ENCODE peak calls at places on chromosomes 6 and 20, in four cellular contexts. E is breast epithelium, N is AG04450, U is hepatocyte. T is an unnamed sample.

GRCh38 chr6:135995160-135995898 is 143.8 kb downstream of the PDE7B start:
- DNase-seq in E (no peak), N (peak), U (no peak), T (no peak)

GRCh38 chr6:6661684-6662083 is 73.2 kb downstream of the LY86 start:
- DNase-seq in E (peak), N (no peak), U (peak), T (no peak)

GRCh38 chr20:48818481-48818987 is 9.3 kb downstream of the PREX1 start:
- DNase-seq in E (no peak), N (no peak), U (no peak), T (no peak)

GRCh38 chr20:62143976-62144825 is 632 bp downstream of the SS18L1 start:
- DNase-seq in E (no peak), N (no peak), U (peak), T (peak)

GRCh38 chr6:13943943-13944342 is 19.2 kb downstream of the RNF182 start:
- DNase-seq in E (no peak), N (no peak), U (no peak), T (no peak)

GRCh38 chr20:60553095-60553494 is 594.9 kb downstream of the CDH26 start:
- DNase-seq in E (no peak), N (no peak), U (no peak), T (no peak)

GRCh38 chr6:3997144-3997770 is 81.7 kb downstream of the FAM217A start:
- DNase-seq in E (no peak), N (peak), U (no peak), T (no peak)

GRCh38 chr6:107110200-107110599 is 5.1 kb downstream of the BEND3 start:
- DNase-seq in E (no peak), N (no peak), U (no peak), T (no peak)

GRCh38 chr6:53410508-53411258 is 61.9 kb upstream of the ELOVL5 start:
- DNase-seq in E (no peak), N (no peak), U (peak), T (no peak)
- TF ChIP-seq CTCF in E (peak), N (peak), U (peak), T (no peak)

DNA sequence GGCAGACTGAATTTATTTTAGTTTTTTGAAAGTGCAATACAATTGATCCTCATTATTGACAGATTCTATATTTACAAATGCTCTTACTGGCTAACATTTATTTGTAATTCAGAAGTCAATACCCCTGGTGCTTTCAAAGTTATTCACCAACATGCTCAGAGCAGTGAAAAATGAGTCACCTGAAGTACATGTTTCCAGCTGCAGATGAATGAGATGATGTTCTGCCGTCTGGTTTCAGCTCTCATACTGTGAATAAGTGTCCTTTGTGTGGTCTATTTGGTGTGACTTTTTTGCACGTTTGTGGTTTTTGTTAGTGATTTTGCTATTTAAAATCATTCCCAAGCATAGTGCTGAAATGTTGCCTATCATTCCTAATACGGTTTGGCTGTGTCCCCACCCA is 22.3 kb upstream of the EYA4 start:
- DNase-seq in E (no peak), N (no peak), U (no peak), T (no peak)
- TF ChIP-seq CTCF in E (no peak), N (no peak), U (no peak), T (no peak)

DNA sequence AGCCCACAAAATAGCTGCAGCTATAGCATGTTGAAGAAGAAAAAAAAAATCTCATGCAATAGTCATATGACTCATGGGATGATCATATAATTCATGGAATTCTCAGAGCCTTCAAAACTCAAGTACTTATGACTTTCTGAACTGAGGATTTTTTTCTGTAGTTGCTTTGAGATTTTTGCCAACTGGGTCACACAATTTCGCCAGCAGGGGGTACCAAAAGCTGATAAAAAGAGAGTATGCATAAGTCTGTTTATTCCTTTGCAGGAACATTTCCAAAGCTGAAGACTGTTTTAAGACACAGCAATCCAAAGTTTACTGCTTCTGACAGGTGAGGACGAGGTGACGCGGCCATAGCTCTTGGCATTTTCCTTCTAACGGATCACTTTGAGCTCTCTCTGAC is 586.1 kb upstream of the CHD6 start:
- DNase-seq in E (no peak), N (no peak), U (peak), T (no peak)
- TF ChIP-seq CTCF in E (peak), N (no peak), U (peak), T (peak)

GRCh38 chr20:1779567-1779966 is 115.6 kb upstream of the SIRPA start:
- DNase-seq in E (no peak), N (no peak), U (no peak), T (no peak)

GRCh38 chr20:1774479-1774878 is 116.9 kb upstream of the SIRPG start:
- DNase-seq in E (no peak), N (no peak), U (no peak), T (no peak)

GRCh38 chr20:1775117-1775516 is 117.5 kb upstream of the SIRPG start:
- DNase-seq in E (no peak), N (no peak), U (no peak), T (no peak)

GRCh38 chr20:1777476-1777820 is 117.8 kb upstream of the SIRPA start:
- DNase-seq in E (no peak), N (no peak), U (no peak), T (no peak)

GRCh38 chr20:1776608-1777475 is 118.4 kb upstream of the SIRPA start:
- DNase-seq in E (peak), N (peak), U (peak), T (peak)
- TF ChIP-seq CTCF in E (peak), N (peak), U (peak), T (peak)

GRCh38 chr6:17585766-17586502 is 14.2 kb upstream of the FAM8A1 start:
- DNase-seq in E (no peak), N (no peak), U (peak), T (no peak)
- TF ChIP-seq CTCF in E (no peak), N (no peak), U (no peak), T (peak)

DNA sequence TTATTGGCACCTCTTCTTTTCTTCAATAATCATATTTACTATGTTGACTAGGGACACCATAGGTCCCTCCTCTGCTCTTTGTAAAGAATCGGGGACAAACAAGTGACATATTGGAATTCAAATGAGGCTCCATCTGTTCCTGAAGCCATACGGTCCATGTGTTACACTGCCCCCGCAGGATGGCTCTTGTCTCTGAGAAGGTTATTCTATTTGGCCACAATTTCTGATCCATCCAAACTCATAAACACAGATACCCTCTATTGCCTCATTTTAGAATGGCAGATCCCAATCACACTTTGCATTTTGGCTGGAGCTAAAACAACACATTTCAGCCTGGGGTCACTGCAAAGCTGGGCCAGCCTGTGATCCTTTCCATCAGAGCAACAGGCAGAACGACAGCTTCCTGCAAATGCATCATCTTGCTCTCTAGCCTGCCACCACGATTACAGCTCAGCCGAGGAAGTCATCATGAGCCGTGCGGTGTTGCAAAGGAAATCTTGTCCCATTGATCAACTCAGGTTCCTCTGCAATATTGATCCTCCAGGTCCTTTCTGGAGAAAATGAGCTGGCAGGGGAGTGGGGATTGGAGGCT is 73.2 kb downstream of the AGPAT4 start:
- DNase-seq in E (no peak), N (no peak), U (no peak), T (no peak)
- TF ChIP-seq CTCF in E (no peak), N (peak), U (peak), T (no peak)

DNA sequence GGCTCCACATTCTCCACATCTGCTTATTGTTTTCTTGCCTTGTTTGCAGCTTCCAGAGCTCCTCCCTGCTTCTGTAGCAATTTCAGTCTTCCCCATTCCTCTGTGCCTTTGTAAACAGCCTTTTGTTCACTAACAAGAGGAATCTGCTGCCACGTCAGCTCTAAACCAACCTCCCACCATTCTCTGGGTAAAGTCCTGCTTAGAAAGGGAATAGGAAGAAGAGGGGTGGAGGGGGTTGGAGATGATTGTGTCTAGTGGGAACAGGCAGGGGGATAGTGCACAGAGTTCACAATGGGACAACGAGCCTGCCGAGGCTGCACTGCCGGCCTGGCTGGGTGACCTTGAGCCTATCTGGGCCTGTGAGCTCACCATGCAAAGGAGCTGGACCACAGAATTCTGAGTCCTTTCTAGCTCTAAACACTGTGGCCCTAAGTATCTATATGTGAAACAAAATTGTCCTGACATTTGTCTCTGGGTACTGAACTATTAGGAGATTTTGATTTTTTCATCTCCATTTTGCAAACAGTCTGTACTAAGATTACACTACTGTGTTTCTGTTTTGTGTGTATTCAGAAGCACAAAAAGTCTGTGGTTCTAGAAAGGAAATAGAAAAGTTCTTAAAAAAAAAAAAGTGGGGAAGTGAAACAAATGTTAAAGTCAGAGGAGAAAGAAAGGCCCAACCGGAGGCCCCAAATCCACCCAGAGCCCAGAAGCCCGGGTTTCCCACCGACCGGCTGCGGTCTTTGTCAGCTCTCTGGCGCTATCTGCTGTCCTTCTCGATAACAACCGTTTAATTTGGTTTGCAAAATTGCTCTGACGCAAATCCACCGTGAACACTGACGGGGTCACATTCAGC is 1.4 kb upstream of the PRND start:
- DNase-seq in E (peak), N (peak), U (peak), T (peak)
- TF ChIP-seq CTCF in E (peak), N (peak), U (peak), T (peak)